ENCODE peak calls at places on chromosomes 7 and 10, in seven cellular contexts. R, B, P, Q, X, G and N are unnamed samples.

GRCh38 chr10:46028584-46029570 is 1.5 kb downstream of the NCOA4 start:
- DNase-seq in R (peak; percentile 73), B (peak; percentile 80), P (peak; percentile 65), Q (no peak), X (peak; percentile 81), G (no peak), N (peak; percentile 56)

GRCh38 chr10:78700413-78700812 is 368.4 kb upstream of the ZMIZ1 start:
- DNase-seq in R (no peak), B (peak; percentile 48), P (no peak), Q (no peak), X (peak; percentile 56), G (peak; percentile 71), N (peak; percentile 15)

GRCh38 chr7:55189878-55190436 is 171.1 kb downstream of the EGFR start:
- DNase-seq in R (no peak), B (no peak), P (no peak), Q (no peak), X (no peak), G (peak; percentile 60), N (no peak)

GRCh38 chr10:90958781-90959180 is 37.9 kb upstream of the ANKRD1 start:
- DNase-seq in R (no peak), B (no peak), P (no peak), Q (no peak), X (no peak), G (no peak), N (peak; percentile 57)

GRCh38 chr10:110843031-110843430 is 28.7 kb upstream of the PDCD4 start:
- DNase-seq in R (no peak), B (no peak), P (peak; percentile 78), Q (no peak), X (no peak), G (no peak), N (no peak)

GRCh38 chr10:75774780-75775490 is 343.5 kb downstream of the LRMDA start:
- DNase-seq in R (no peak), B (peak; percentile 35), P (no peak), Q (no peak), X (peak; percentile 66), G (no peak), N (no peak)

GRCh38 chr10:113049881-113050280 is 99.8 kb downstream of the TCF7L2 start:
- DNase-seq in R (no peak), B (no peak), P (no peak), Q (no peak), X (no peak), G (no peak), N (peak; percentile 57)

GRCh38 chr7:81075150-81075549 is 156.3 kb upstream of the SEMA3C start:
- DNase-seq in R (peak; percentile 24), B (no peak), P (no peak), Q (no peak), X (no peak), G (no peak), N (no peak)

GRCh38 chr10:104445359-104445758 is 91.7 kb downstream of the CFAP58 start:
- DNase-seq in R (peak; percentile 87), B (no peak), P (no peak), Q (no peak), X (peak; percentile 40), G (no peak), N (peak; percentile 77)

GRCh38 chr10:95250856-95251255 is 39.9 kb downstream of the PDLIM1 start:
- DNase-seq in R (no peak), B (no peak), P (no peak), Q (no peak), X (no peak), G (peak; percentile 67), N (no peak)

GRCh38 chr10:14481014-14481413 is 150.3 kb upstream of the FRMD4A start:
- DNase-seq in R (no peak), B (no peak), P (no peak), Q (no peak), X (no peak), G (no peak), N (no peak)

GRCh38 chr7:101536232-101536631 is 92.9 kb downstream of the MYL10 start:
- DNase-seq in R (no peak), B (no peak), P (no peak), Q (no peak), X (no peak), G (no peak), N (peak; percentile 47)

GRCh38 chr10:95660283-95660682 is 3.8 kb upstream of the ALDH18A1 start:
- DNase-seq in R (peak; percentile 72), B (peak; percentile 35), P (no peak), Q (no peak), X (peak; percentile 33), G (no peak), N (peak; percentile 23)

GRCh38 chr7:98647326-98647725 is 30.2 kb downstream of the NPTX2 start:
- DNase-seq in R (no peak), B (no peak), P (no peak), Q (no peak), X (no peak), G (no peak), N (no peak)

GRCh38 chr10:113550365-113550764 is 2.5 kb upstream of the HABP2 start:
- DNase-seq in R (no peak), B (peak; percentile 25), P (peak; percentile 14), Q (no peak), X (peak; percentile 53), G (no peak), N (no peak)

GRCh38 chr7:90272242-90272641 is 27.3 kb downstream of the CFAP69 start:
- DNase-seq in R (no peak), B (no peak), P (no peak), Q (no peak), X (no peak), G (no peak), N (no peak)

GRCh38 chr10:71963351-71963755 is 842 bp upstream of the CHST3 start:
- DNase-seq in R (no peak), B (peak; percentile 63), P (no peak), Q (no peak), X (peak; percentile 47), G (no peak), N (no peak)

GRCh38 chr7:102036958-102037357 is 219.5 kb downstream of the CUX1 start:
- DNase-seq in R (no peak), B (no peak), P (no peak), Q (no peak), X (no peak), G (no peak), N (no peak)

GRCh38 chr7:112995091-112995824 is 91.4 kb downstream of the GPR85 start:
- DNase-seq in R (peak; percentile 88), B (peak; percentile 46), P (no peak), Q (no peak), X (peak; percentile 69), G (no peak), N (peak; percentile 78)

DNA sequence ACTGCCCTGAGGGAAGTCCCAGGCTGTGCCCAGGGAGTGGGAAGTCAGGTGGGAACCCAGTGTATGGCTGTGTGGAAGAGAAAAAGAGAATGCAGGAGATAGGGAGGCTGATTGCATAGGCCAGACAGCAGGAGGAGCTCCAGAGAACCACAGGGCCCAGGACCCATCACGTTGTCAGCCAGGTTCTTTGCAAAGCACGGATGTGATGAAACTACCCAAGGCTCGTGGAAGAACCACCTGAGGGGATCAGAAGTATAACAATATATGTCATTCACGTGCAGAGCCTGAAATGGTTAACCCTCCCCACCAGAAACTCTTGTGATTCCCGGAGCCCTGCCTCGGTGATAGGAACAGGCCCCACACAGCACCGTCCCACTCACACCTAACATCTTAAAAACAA is 83.6 kb downstream of the LARP4B start:
- DNase-seq in R (no peak), B (peak; percentile 14), P (no peak), Q (no peak), X (peak; percentile 14), G (no peak), N (no peak)
- TF ChIP-seq CTCF in R (peak; percentile 13), B (no peak), P (no peak), Q (no peak), X (peak; percentile 14), G (no peak), N (peak; percentile 16)

GRCh38 chr7:24912874-24913514 is 67.0 kb downstream of the OSBPL3 start:
- DNase-seq in R (no peak), B (no peak), P (no peak), Q (no peak), X (no peak), G (no peak), N (no peak)

GRCh38 chr7:24913791-24914464 is 66.0 kb downstream of the OSBPL3 start:
- DNase-seq in R (no peak), B (peak; percentile 38), P (no peak), Q (no peak), X (no peak), G (no peak), N (no peak)

GRCh38 chr7:24916463-24917040 is 63.4 kb downstream of the OSBPL3 start:
- DNase-seq in R (no peak), B (no peak), P (no peak), Q (no peak), X (no peak), G (no peak), N (no peak)

GRCh38 chr7:24912424-24912823 is 67.6 kb downstream of the OSBPL3 start:
- DNase-seq in R (no peak), B (no peak), P (no peak), Q (no peak), X (no peak), G (no peak), N (no peak)

DNA sequence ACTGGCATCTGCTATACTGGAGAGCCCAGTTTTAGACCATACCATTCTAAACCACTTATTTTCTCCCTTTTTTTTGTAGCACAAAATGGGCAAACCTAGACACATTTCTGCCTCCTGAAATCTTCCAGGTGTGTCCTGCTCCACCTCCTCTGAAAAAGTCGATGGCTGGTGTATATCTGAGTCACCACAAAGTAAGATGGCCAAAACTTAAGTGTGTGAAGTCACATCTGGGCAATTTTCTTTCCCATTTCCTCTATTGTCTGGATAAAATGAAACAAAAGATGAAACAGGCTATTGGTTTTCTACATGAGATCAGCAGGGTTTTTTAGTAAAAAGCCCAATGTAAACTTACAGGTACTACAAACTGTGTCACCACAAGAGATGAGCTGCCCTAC is 65.5 kb downstream of the OSBPL3 start:
- DNase-seq in R (no peak), B (no peak), P (no peak), Q (no peak), X (no peak), G (no peak), N (no peak)
- TF ChIP-seq CTCF in R (no peak), B (no peak), P (no peak), Q (no peak), X (no peak), G (no peak), N (no peak)

DNA sequence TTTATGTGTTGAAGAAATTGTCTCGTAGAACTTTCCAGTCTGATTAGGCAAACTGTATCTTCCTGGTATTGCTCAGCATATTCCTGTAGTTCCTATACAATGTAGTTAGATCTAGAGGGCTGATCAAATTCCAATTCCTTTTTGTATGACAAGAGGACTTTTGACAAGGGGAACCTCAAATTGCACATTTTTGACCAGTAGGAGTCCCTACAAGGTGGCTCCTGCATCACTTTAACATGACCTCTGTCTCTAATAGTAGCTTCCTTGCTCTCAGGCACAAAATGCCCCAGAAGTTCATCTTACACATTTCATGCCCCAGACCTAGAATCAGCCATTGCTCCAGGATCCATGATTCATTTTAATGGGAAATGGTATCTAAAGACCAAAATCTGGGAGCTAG is 18.7 kb downstream of the HERPUD2 start:
- DNase-seq in R (no peak), B (no peak), P (no peak), Q (no peak), X (no peak), G (no peak), N (no peak)
- TF ChIP-seq CTCF in R (no peak), B (no peak), P (no peak), Q (no peak), X (no peak), G (no peak), N (no peak)

DNA sequence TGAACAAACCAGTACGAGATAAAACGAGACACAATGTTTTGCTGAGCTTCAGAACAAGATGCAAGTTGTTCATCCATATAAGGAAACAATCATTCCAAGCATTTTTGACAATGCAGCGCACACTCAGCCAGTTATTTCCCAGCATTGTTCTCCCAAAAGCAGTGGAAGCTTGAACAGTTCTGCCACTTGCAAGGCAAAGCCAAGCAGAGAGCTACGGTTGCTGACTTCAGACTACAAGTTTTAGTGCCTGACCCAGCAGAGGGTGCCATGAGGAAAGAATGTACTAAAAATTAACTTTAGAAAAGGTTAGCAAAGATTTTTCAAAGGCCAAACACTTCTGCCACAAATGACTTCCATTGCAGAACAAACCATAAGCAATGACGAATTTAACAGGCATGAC is 152.5 kb downstream of the SLC25A13 start:
- DNase-seq in R (no peak), B (peak; percentile 45), P (no peak), Q (no peak), X (peak; percentile 65), G (no peak), N (peak; percentile 2)
- TF ChIP-seq CTCF in R (no peak), B (no peak), P (no peak), Q (no peak), X (no peak), G (no peak), N (no peak)